ENCODE peak calls at places on chromosomes 7 and 10, in six cellular contexts. One of them, this sample, is unnamed.

GRCh38 chr7:101739757-101740398 is 77.5 kb upstream of the CUX1 start:
- DNase-seq in activated T-cell treated with anti-CD3 and anti-CD28 coated beads for 4 hours: no peak
- DNase-seq in GM13977: no peak
- DNase-seq in epithelial cell of esophagus: peak; percentile 25
- DNase-seq in upper lobe of right lung: no peak
- DNase-seq in HuH-7: no peak
- DNase-seq in this sample: no peak

GRCh38 chr10:3173173-3173878 is 744 bp upstream of the PITRM1 start:
- DNase-seq in activated T-cell treated with anti-CD3 and anti-CD28 coated beads for 4 hours: no peak
- DNase-seq in upper lobe of right lung: peak; percentile 96
- DNase-seq in epithelial cell of esophagus: peak; percentile 98
- DNase-seq in GM13977: no peak
- DNase-seq in HuH-7: peak; percentile 83
- DNase-seq in this sample: peak; percentile 98

GRCh38 chr7:142629588-142630260 is 119.5 kb upstream of the PRSS1 start:
- DNase-seq in upper lobe of right lung: no peak
- DNase-seq in HuH-7: no peak
- DNase-seq in epithelial cell of esophagus: peak; percentile 26
- DNase-seq in GM13977: no peak
- DNase-seq in activated T-cell treated with anti-CD3 and anti-CD28 coated beads for 4 hours: no peak
- DNase-seq in this sample: no peak

GRCh38 chr10:12471135-12471534 is 121.8 kb downstream of the CAMK1D start:
- DNase-seq in activated T-cell treated with anti-CD3 and anti-CD28 coated beads for 4 hours: no peak
- DNase-seq in GM13977: no peak
- DNase-seq in HuH-7: no peak
- DNase-seq in upper lobe of right lung: no peak
- DNase-seq in epithelial cell of esophagus: no peak
- DNase-seq in this sample: no peak

GRCh38 chr7:149002604-149003003 is 25.7 kb downstream of the PDIA4 start:
- DNase-seq in GM13977: no peak
- DNase-seq in epithelial cell of esophagus: no peak
- DNase-seq in HuH-7: no peak
- DNase-seq in activated T-cell treated with anti-CD3 and anti-CD28 coated beads for 4 hours: no peak
- DNase-seq in upper lobe of right lung: no peak
- DNase-seq in this sample: no peak

GRCh38 chr7:19177269-19177668 is 32.0 kb upstream of the FERD3L start:
- DNase-seq in epithelial cell of esophagus: peak; percentile 4
- DNase-seq in upper lobe of right lung: no peak
- DNase-seq in HuH-7: no peak
- DNase-seq in activated T-cell treated with anti-CD3 and anti-CD28 coated beads for 4 hours: no peak
- DNase-seq in GM13977: no peak
- DNase-seq in this sample: no peak

GRCh38 chr7:20539201-20539600 is 76.3 kb upstream of the ABCB5 start:
- DNase-seq in upper lobe of right lung: no peak
- DNase-seq in epithelial cell of esophagus: peak; percentile 26
- DNase-seq in GM13977: no peak
- DNase-seq in HuH-7: no peak
- DNase-seq in activated T-cell treated with anti-CD3 and anti-CD28 coated beads for 4 hours: no peak
- DNase-seq in this sample: no peak

GRCh38 chr7:103955985-103956384 is 33.5 kb downstream of the RELN start:
- DNase-seq in upper lobe of right lung: no peak
- DNase-seq in GM13977: no peak
- DNase-seq in epithelial cell of esophagus: no peak
- DNase-seq in HuH-7: no peak
- DNase-seq in activated T-cell treated with anti-CD3 and anti-CD28 coated beads for 4 hours: no peak
- DNase-seq in this sample: no peak

GRCh38 chr7:1610013-1610677 is 40.3 kb upstream of the PSMG3 start:
- DNase-seq in HuH-7: no peak
- DNase-seq in epithelial cell of esophagus: no peak
- DNase-seq in activated T-cell treated with anti-CD3 and anti-CD28 coated beads for 4 hours: no peak
- DNase-seq in GM13977: no peak
- DNase-seq in upper lobe of right lung: no peak
- DNase-seq in this sample: no peak

GRCh38 chr7:132394283-132395003 is 181.8 kb downstream of the PLXNA4 start:
- DNase-seq in upper lobe of right lung: no peak
- DNase-seq in GM13977: no peak
- DNase-seq in HuH-7: no peak
- DNase-seq in activated T-cell treated with anti-CD3 and anti-CD28 coated beads for 4 hours: no peak
- DNase-seq in epithelial cell of esophagus: no peak
- DNase-seq in this sample: no peak

GRCh38 chr7:157355784-157356511 is 19.1 kb downstream of the DNAJB6 start:
- DNase-seq in HuH-7: no peak
- DNase-seq in activated T-cell treated with anti-CD3 and anti-CD28 coated beads for 4 hours: no peak
- DNase-seq in upper lobe of right lung: no peak
- DNase-seq in GM13977: no peak
- DNase-seq in epithelial cell of esophagus: peak; percentile 93
- DNase-seq in this sample: no peak

GRCh38 chr7:99476107-99476506 is 3.4 kb downstream of the ZNF789 start:
- DNase-seq in HuH-7: no peak
- DNase-seq in epithelial cell of esophagus: no peak
- DNase-seq in activated T-cell treated with anti-CD3 and anti-CD28 coated beads for 4 hours: no peak
- DNase-seq in upper lobe of right lung: no peak
- DNase-seq in GM13977: no peak
- DNase-seq in this sample: no peak

GRCh38 chr7:111527545-111527944 is 34.7 kb downstream of the IMMP2L start:
- DNase-seq in GM13977: peak; percentile 23
- DNase-seq in upper lobe of right lung: no peak
- DNase-seq in HuH-7: no peak
- DNase-seq in epithelial cell of esophagus: no peak
- DNase-seq in activated T-cell treated with anti-CD3 and anti-CD28 coated beads for 4 hours: no peak
- DNase-seq in this sample: no peak

GRCh38 chr10:93993782-93994668 is at the start of gene PLCE1:
- DNase-seq in HuH-7: peak; percentile 64
- DNase-seq in epithelial cell of esophagus: peak; percentile 22
- DNase-seq in GM13977: peak; percentile 71
- DNase-seq in activated T-cell treated with anti-CD3 and anti-CD28 coated beads for 4 hours: no peak
- DNase-seq in upper lobe of right lung: peak; percentile 82
- DNase-seq in this sample: peak; percentile 74

GRCh38 chr10:107692072-107692471 is 527.6 kb upstream of the SORCS1 start:
- DNase-seq in upper lobe of right lung: no peak
- DNase-seq in HuH-7: no peak
- DNase-seq in epithelial cell of esophagus: no peak
- DNase-seq in GM13977: no peak
- DNase-seq in activated T-cell treated with anti-CD3 and anti-CD28 coated beads for 4 hours: no peak
- DNase-seq in this sample: no peak

GRCh38 chr7:46705416-46706255 is 784.6 kb upstream of the IGFBP3 start:
- DNase-seq in upper lobe of right lung: no peak
- DNase-seq in HuH-7: no peak
- DNase-seq in activated T-cell treated with anti-CD3 and anti-CD28 coated beads for 4 hours: no peak
- DNase-seq in GM13977: no peak
- DNase-seq in epithelial cell of esophagus: no peak
- DNase-seq in this sample: no peak

GRCh38 chr7:81956520-81956919 is 186.7 kb upstream of the HGF start:
- DNase-seq in upper lobe of right lung: no peak
- DNase-seq in epithelial cell of esophagus: peak; percentile 23
- DNase-seq in HuH-7: peak; percentile 44
- DNase-seq in activated T-cell treated with anti-CD3 and anti-CD28 coated beads for 4 hours: no peak
- DNase-seq in GM13977: no peak
- DNase-seq in this sample: peak; percentile 9

GRCh38 chr10:8993859-8994258 is 939.4 kb downstream of the GATA3 start:
- DNase-seq in epithelial cell of esophagus: no peak
- DNase-seq in upper lobe of right lung: no peak
- DNase-seq in activated T-cell treated with anti-CD3 and anti-CD28 coated beads for 4 hours: no peak
- DNase-seq in GM13977: no peak
- DNase-seq in HuH-7: no peak
- DNase-seq in this sample: no peak

GRCh38 chr10:33913194-33913593 is 578.7 kb upstream of the NRP1 start:
- DNase-seq in GM13977: no peak
- DNase-seq in epithelial cell of esophagus: peak; percentile 53
- DNase-seq in upper lobe of right lung: no peak
- DNase-seq in HuH-7: no peak
- DNase-seq in activated T-cell treated with anti-CD3 and anti-CD28 coated beads for 4 hours: no peak
- DNase-seq in this sample: no peak

GRCh38 chr7:78558571-78558970 is 760.0 kb downstream of the PHTF2 start:
- DNase-seq in upper lobe of right lung: no peak
- DNase-seq in epithelial cell of esophagus: no peak
- DNase-seq in HuH-7: no peak
- DNase-seq in activated T-cell treated with anti-CD3 and anti-CD28 coated beads for 4 hours: no peak
- DNase-seq in GM13977: no peak
- DNase-seq in this sample: no peak

GRCh38 chr7:75617634-75618234 is 121.0 kb downstream of the HIP1 start:
- DNase-seq in activated T-cell treated with anti-CD3 and anti-CD28 coated beads for 4 hours: no peak
- DNase-seq in epithelial cell of esophagus: no peak
- DNase-seq in upper lobe of right lung: peak; percentile 94
- DNase-seq in GM13977: peak; percentile 47
- DNase-seq in HuH-7: no peak
- DNase-seq in this sample: peak; percentile 49

GRCh38 chr7:157470699-157471098 is 133.9 kb downstream of the DNAJB6 start:
- DNase-seq in epithelial cell of esophagus: no peak
- DNase-seq in GM13977: no peak
- DNase-seq in activated T-cell treated with anti-CD3 and anti-CD28 coated beads for 4 hours: no peak
- DNase-seq in upper lobe of right lung: no peak
- DNase-seq in HuH-7: no peak
- DNase-seq in this sample: no peak

GRCh38 chr7:47886412-47886811 is 61.9 kb downstream of the PKD1L1 start:
- DNase-seq in GM13977: no peak
- DNase-seq in upper lobe of right lung: no peak
- DNase-seq in epithelial cell of esophagus: no peak
- DNase-seq in HuH-7: no peak
- DNase-seq in activated T-cell treated with anti-CD3 and anti-CD28 coated beads for 4 hours: no peak
- DNase-seq in this sample: no peak

GRCh38 chr7:92042056-92042737 is 92.1 kb downstream of the CYP51A1 start:
- DNase-seq in epithelial cell of esophagus: no peak
- DNase-seq in activated T-cell treated with anti-CD3 and anti-CD28 coated beads for 4 hours: no peak
- DNase-seq in HuH-7: peak; percentile 67
- DNase-seq in upper lobe of right lung: no peak
- DNase-seq in GM13977: no peak
- DNase-seq in this sample: peak; percentile 86

GRCh38 chr10:15719062-15719898 is 442 bp downstream of the ITGA8 start:
- DNase-seq in activated T-cell treated with anti-CD3 and anti-CD28 coated beads for 4 hours: no peak
- DNase-seq in GM13977: peak; percentile 26
- DNase-seq in HuH-7: no peak
- DNase-seq in epithelial cell of esophagus: no peak
- DNase-seq in upper lobe of right lung: no peak
- DNase-seq in this sample: peak; percentile 25

GRCh38 chr7:25216837-25217236 is 11.4 kb downstream of the NPVF start:
- DNase-seq in GM13977: peak; percentile 53
- DNase-seq in upper lobe of right lung: no peak
- DNase-seq in activated T-cell treated with anti-CD3 and anti-CD28 coated beads for 4 hours: no peak
- DNase-seq in epithelial cell of esophagus: peak; percentile 61
- DNase-seq in HuH-7: no peak
- DNase-seq in this sample: no peak

GRCh38 chr7:70571986-70572385 is 560.0 kb upstream of the GALNT17 start:
- DNase-seq in HuH-7: no peak
- DNase-seq in upper lobe of right lung: no peak
- DNase-seq in epithelial cell of esophagus: no peak
- DNase-seq in activated T-cell treated with anti-CD3 and anti-CD28 coated beads for 4 hours: no peak
- DNase-seq in GM13977: no peak
- DNase-seq in this sample: peak; percentile 50

GRCh38 chr10:75245354-75246001 is 9.7 kb upstream of the COMTD1 start:
- DNase-seq in activated T-cell treated with anti-CD3 and anti-CD28 coated beads for 4 hours: no peak
- DNase-seq in epithelial cell of esophagus: peak; percentile 52
- DNase-seq in GM13977: no peak
- DNase-seq in upper lobe of right lung: no peak
- DNase-seq in HuH-7: no peak
- DNase-seq in this sample: peak; percentile 83

GRCh38 chr7:32618987-32619386 is 123.7 kb downstream of the AVL9 start:
- DNase-seq in activated T-cell treated with anti-CD3 and anti-CD28 coated beads for 4 hours: no peak
- DNase-seq in GM13977: no peak
- DNase-seq in upper lobe of right lung: no peak
- DNase-seq in HuH-7: no peak
- DNase-seq in epithelial cell of esophagus: peak; percentile 47
- DNase-seq in this sample: no peak

GRCh38 chr10:104329754-104330153 is 8.5 kb downstream of the ITPRIP start:
- DNase-seq in upper lobe of right lung: no peak
- DNase-seq in activated T-cell treated with anti-CD3 and anti-CD28 coated beads for 4 hours: no peak
- DNase-seq in epithelial cell of esophagus: peak; percentile 80
- DNase-seq in HuH-7: no peak
- DNase-seq in GM13977: no peak
- DNase-seq in this sample: no peak

GRCh38 chr10:22229756-22230330 is 12.0 kb upstream of the EBLN1 start:
- DNase-seq in HuH-7: no peak
- DNase-seq in GM13977: no peak
- DNase-seq in epithelial cell of esophagus: no peak
- DNase-seq in upper lobe of right lung: no peak
- DNase-seq in activated T-cell treated with anti-CD3 and anti-CD28 coated beads for 4 hours: no peak
- DNase-seq in this sample: no peak

This sample was measured in mucosa of descending colon.